ENCODE peak calls at places on chromosomes 13 and 19, in six cellular contexts. B is A549, S is HepG2, A is heart left ventricle, E is thoracic aorta, R is upper lobe of right lung. V is an unnamed sample.

GRCh38 chr19:36488816-36489138 is 584 bp downstream of the ZNF566 start:
- DNase-seq in B (no peak), A (peak; percentile 17), E (no peak), S (peak; percentile 39), R (no peak), V (peak; percentile 83)

GRCh38 chr13:94345374-94346195 is 133.9 kb downstream of the DCT start:
- DNase-seq in S (peak; percentile 22), B (peak; percentile 24), R (no peak), E (no peak), A (no peak), V (no peak)

GRCh38 chr19:6826281-6826920 is 53.9 kb downstream of the VAV1 start:
- DNase-seq in S (no peak), E (no peak), B (no peak), R (no peak), A (no peak), V (no peak)

GRCh38 chr13:110408286-110408685 is 101.2 kb downstream of the COL4A2 start:
- DNase-seq in A (no peak), B (no peak), R (no peak), E (no peak), S (no peak), V (no peak)

GRCh38 chr13:94362411-94362909 is 117.0 kb downstream of the DCT start:
- DNase-seq in B (peak; percentile 80), R (no peak), A (peak; percentile 54), S (peak; percentile 46), E (peak; percentile 33), V (peak; percentile 90)

GRCh38 chr13:44842158-44842557 is 147.1 kb downstream of the NUFIP1 start:
- DNase-seq in B (no peak), R (no peak), S (no peak), A (no peak), E (no peak), V (no peak)

GRCh38 chr13:96090240-96091101 is 564 bp downstream of the HS6ST3 start:
- DNase-seq in E (no peak), A (no peak), R (no peak), B (no peak), S (no peak), V (no peak)

GRCh38 chr13:110150384-110151091 is 156.4 kb downstream of the COL4A1 start:
- DNase-seq in B (no peak), S (no peak), E (no peak), A (no peak), R (no peak), V (no peak)

GRCh38 chr13:22594041-22594440 is 586.7 kb upstream of the SGCG start:
- DNase-seq in S (peak; percentile 16), E (no peak), R (no peak), A (no peak), B (no peak), V (no peak)

GRCh38 chr13:61036715-61037114 is 378.9 kb downstream of the PCDH20 start:
- DNase-seq in B (no peak), A (no peak), S (no peak), R (no peak), E (no peak), V (no peak)

GRCh38 chr19:30224689-30225606 is 147.2 kb upstream of the ZNF536 start:
- DNase-seq in R (no peak), B (peak; percentile 26), S (no peak), E (no peak), A (no peak), V (no peak)

GRCh38 chr13:92012787-92013186 is 614.4 kb downstream of the GPC5 start:
- DNase-seq in B (no peak), E (no peak), S (no peak), R (no peak), A (no peak), V (no peak)

GRCh38 chr19:7859766-7860165 is 14.4 kb downstream of the PRR36 start:
- DNase-seq in E (no peak), R (no peak), A (no peak), S (no peak), B (no peak), V (no peak)

GRCh38 chr13:112690242-112690943 is 555 bp downstream of the ATP11A start:
- DNase-seq in E (no peak), A (peak; percentile 53), B (no peak), S (no peak), R (peak; percentile 80), V (no peak)

GRCh38 chr19:39498262-39499081 is at the start of gene DLL3:
- DNase-seq in S (no peak), E (no peak), R (no peak), A (no peak), B (no peak), V (no peak)

GRCh38 chr13:65236841-65237418 is 1993.2 kb downstream of the PCDH9 start:
- DNase-seq in B (peak; percentile 13), R (no peak), A (no peak), E (no peak), S (no peak), V (no peak)

GRCh38 chr19:46920341-46920740 is 59.5 kb downstream of the ARHGAP35 start:
- DNase-seq in E (no peak), A (no peak), S (no peak), R (no peak), B (no peak), V (no peak)

GRCh38 chr19:4071610-4072009 is 4.9 kb upstream of the ZBTB7A start:
- DNase-seq in R (no peak), A (no peak), E (no peak), B (no peak), S (no peak), V (no peak)

GRCh38 chr19:4067396-4068057 is 828 bp upstream of the ZBTB7A start:
- DNase-seq in S (no peak), B (no peak), R (peak; percentile 80), E (no peak), A (peak; percentile 68), V (no peak)

GRCh38 chr19:4066682-4067395 is at the start of gene ZBTB7A:
- DNase-seq in S (peak; percentile 60), E (peak; percentile 80), R (peak; percentile 92), A (peak; percentile 88), B (peak; percentile 83), V (peak; percentile 89)

GRCh38 chr19:4068058-4068966 is 1.6 kb upstream of the ZBTB7A start:
- DNase-seq in S (no peak), E (no peak), A (no peak), R (no peak), B (no peak), V (no peak)

DNA sequence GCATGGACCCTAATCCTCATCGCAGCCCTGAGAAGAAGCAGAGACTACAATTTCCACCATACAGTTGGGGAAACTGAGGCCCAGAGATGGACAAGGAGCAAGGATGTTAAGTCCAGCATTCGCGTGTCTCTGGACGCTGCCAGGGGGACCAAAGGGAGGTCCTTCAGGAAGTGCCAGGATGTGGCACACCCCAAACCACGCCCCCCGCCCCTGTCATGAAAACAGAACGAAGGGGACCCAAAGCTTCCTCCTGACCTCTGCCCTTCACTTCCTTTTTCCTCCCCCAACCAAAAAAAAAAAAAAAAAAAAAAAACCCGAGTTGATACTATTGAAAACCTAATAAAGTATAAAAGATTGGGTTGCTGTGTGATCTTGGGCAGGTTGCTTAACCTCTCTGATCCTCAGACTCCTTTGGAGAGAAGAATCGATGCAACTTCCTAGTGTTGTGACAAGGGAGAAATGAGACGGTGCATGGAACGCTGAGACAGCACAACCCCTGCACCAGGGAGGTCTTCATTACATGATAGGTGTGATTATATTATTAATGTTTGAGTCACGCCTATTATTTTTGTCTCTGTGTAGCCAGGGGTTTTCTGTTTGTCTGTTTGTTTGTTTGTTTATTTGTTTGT is 2.7 kb upstream of the ZBTB7A start:
- DNase-seq in A (no peak), S (no peak), B (no peak), E (no peak), R (peak; percentile 88), V (peak; percentile 54)
- H3K4me3 ChIP-seq in A (no peak overlapping the region), S (no peak overlapping the region), B (no peak overlapping the region), E (no peak overlapping the region), R (no peak overlapping the region), V (no peak overlapping the region)

DNA sequence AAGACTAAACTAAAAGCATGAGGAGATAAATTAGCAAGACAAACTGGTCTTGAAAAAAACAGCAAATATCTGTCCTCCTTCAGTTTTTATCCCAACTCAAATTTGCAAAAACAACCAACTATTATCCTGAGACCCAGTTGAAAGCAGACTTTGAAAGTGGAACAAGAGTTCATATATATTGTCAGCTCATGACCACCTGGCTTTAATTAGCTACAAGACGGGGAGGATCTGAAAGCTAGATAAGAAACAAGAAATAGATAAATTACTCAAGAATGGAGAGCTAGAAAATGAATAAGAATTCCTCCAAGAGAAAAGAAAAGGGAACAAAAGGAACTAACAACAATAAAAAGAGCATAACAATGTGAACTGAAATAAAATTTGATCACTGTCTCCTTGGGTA is 247.0 kb downstream of the DCLK1 start:
- DNase-seq in S (no peak), A (no peak), R (no peak), B (no peak), E (no peak), V (no peak)
- H3K27ac ChIP-seq in S (no peak overlapping the region), A (no peak overlapping the region), R (no peak overlapping the region), B (no peak overlapping the region), E (no peak overlapping the region), V (no peak overlapping the region)

GRCh38 chr13:20232556-20233277 is 598 bp upstream of the GJB6 start:
- DNase-seq in E (no peak), S (no peak), A (no peak), B (no peak), R (no peak), V (no peak)

GRCh38 chr13:20231839-20232555 is at the start of gene GJB6:
- DNase-seq in A (no peak), E (no peak), S (no peak), B (no peak), R (no peak), V (no peak)

GRCh38 chr13:20227730-20228129 is 4.4 kb downstream of the GJB6 start:
- DNase-seq in A (no peak), B (no peak), S (no peak), E (no peak), R (no peak), V (no peak)

GRCh38 chr13:20227288-20227687 is 4.8 kb downstream of the GJB6 start:
- DNase-seq in E (no peak), R (no peak), B (no peak), S (no peak), A (no peak), V (no peak)

DNA sequence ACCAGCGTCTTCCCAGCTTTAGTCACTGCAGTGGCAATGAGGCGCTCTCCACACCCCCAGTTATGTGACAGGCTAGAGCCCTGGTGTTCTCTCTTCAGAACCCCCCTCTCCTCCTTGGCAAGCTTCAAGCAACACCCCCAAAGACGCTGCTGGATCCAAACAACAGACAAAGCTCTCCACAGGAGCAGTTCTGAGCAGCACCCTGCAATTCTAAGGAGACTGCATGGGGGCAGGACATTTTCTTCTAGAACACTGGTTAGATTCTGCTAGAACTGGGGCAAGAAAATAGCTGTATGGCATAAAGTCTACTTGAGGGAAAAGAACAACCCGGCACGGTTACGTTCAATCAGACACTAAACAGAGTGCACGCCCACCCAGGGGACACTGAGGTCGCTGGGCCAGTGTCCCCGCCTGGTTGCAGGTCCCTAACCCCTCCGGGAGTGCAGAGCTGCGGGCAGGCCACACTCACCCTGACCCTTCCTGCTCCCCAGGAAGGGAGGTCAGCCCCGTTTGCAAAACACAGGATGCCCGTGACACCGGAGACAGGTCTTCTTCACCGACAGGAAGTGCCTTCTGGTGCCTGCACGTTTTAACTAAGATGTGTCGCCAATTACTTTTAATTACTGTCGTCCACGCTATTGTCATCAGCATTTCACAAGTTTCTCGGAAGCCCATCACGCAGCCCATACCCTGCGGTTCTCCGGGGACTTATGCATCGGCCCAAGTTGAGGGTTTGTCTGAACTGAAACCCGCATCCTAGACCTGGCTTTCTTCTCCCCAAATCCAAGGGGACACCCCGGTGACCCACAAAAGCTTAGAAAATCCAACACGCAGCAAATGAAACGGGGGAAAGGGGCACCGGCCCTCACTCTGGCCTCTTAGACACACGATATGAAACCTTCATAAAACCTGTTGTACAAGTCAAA is 943 bp downstream of the GJB6 start:
- DNase-seq in A (no peak), E (no peak), R (no peak), S (no peak), B (no peak), V (no peak)
- H3K4me3 ChIP-seq in A (no peak overlapping the region), E (peak overlapping the region; percentile 49), R (peak overlapping the region; percentile 31), S (no peak overlapping the region), B (peak overlapping the region; percentile 47), V (no peak overlapping the region)

GRCh38 chr13:80334582-80335260 is 6.2 kb downstream of the SPRY2 start:
- DNase-seq in B (no peak), S (no peak), E (no peak), A (no peak), R (no peak), V (no peak)
- H3K27ac ChIP-seq in B (peak overlapping the region; percentile 26), S (no peak overlapping the region), E (no peak overlapping the region), A (peak overlapping the region; percentile 5), R (peak overlapping the region; percentile 4), V (no peak overlapping the region)